ENCODE peak calls at places on chromosomes 3 and 15, in nine cellular contexts. T, M, I, X, W, U, P, O and G are unnamed samples.

GRCh38 chr3:52526151-52526561 is 7.5 kb downstream of the NT5DC2 start:
- DNase-seq in T (no peak), M (no peak), I (no peak), X (no peak), W (no peak), U (no peak), P (no peak), O (no peak), G (no peak)

GRCh38 chr3:128312271-128312670 is 154.4 kb downstream of the DNAJB8 start:
- DNase-seq in T (no peak), M (no peak), I (no peak), X (no peak), W (no peak), U (no peak), P (no peak), O (no peak), G (no peak)

GRCh38 chr3:69240651-69241578 is 118.5 kb upstream of the LMOD3 start:
- DNase-seq in T (peak; percentile 88), M (no peak), I (no peak), X (no peak), W (no peak), U (no peak), P (no peak), O (no peak), G (no peak)

GRCh38 chr15:101359365-101359947 is 64.4 kb upstream of the SNRPA1 start:
- DNase-seq in T (no peak), M (no peak), I (peak; percentile 9), X (no peak), W (no peak), U (no peak), P (no peak), O (no peak), G (no peak)

GRCh38 chr15:59550961-59551360 is 60.6 kb upstream of the GCNT3 start:
- DNase-seq in T (no peak), M (no peak), I (no peak), X (no peak), W (no peak), U (no peak), P (no peak), O (no peak), G (no peak)

GRCh38 chr3:74135808-74136207 is 478.7 kb downstream of the CNTN3 start:
- DNase-seq in T (no peak), M (no peak), I (no peak), X (no peak), W (no peak), U (no peak), P (no peak), O (no peak), G (no peak)

GRCh38 chr15:77636209-77636608 is 3.5 kb upstream of the LINGO1 start:
- DNase-seq in T (no peak), M (no peak), I (no peak), X (no peak), W (no peak), U (no peak), P (no peak), O (no peak), G (no peak)

GRCh38 chr3:133754973-133755828 is 9.0 kb downstream of the TF start:
- DNase-seq in T (no peak), M (no peak), I (no peak), X (no peak), W (no peak), U (no peak), P (no peak), O (no peak), G (no peak)

GRCh38 chr3:122353901-122354401 is 28.9 kb downstream of the CSTA start:
- DNase-seq in T (no peak), M (no peak), I (no peak), X (no peak), W (no peak), U (no peak), P (no peak), O (no peak), G (no peak)

GRCh38 chr3:12935023-12935860 is 93.9 kb upstream of the RPL32 start:
- DNase-seq in T (no peak), M (no peak), I (no peak), X (no peak), W (no peak), U (no peak), P (no peak), O (no peak), G (no peak)

GRCh38 chr15:70039917-70040316 is 57.8 kb downstream of the TLE3 start:
- DNase-seq in T (peak; percentile 40), M (no peak), I (no peak), X (no peak), W (no peak), U (no peak), P (no peak), O (no peak), G (no peak)

GRCh38 chr3:151227438-151228290 is 24.6 kb upstream of the GPR171 start:
- DNase-seq in T (peak; percentile 85), M (peak; percentile 89), I (peak; percentile 90), X (peak; percentile 33), W (peak; percentile 73), U (peak; percentile 90), P (peak; percentile 46), O (peak; percentile 83), G (peak; percentile 77)

GRCh38 chr3:50370594-50370993 is 11.3 kb upstream of the TMEM115 start:
- DNase-seq in T (no peak), M (no peak), I (peak; percentile 23), X (no peak), W (no peak), U (no peak), P (no peak), O (peak; percentile 50), G (no peak)

GRCh38 chr15:40240619-40241304 is 1.9 kb downstream of the PAK6 start:
- DNase-seq in T (no peak), M (no peak), I (no peak), X (no peak), W (no peak), U (no peak), P (no peak), O (no peak), G (no peak)

GRCh38 chr15:98881526-98882517 is 125.8 kb downstream of the PGPEP1L start:
- DNase-seq in T (peak; percentile 69), M (peak; percentile 68), I (peak; percentile 72), X (no peak), W (no peak), U (peak; percentile 78), P (no peak), O (no peak), G (peak; percentile 52)

GRCh38 chr3:346186-346585 is 149.6 kb downstream of the CHL1 start:
- DNase-seq in T (no peak), M (no peak), I (peak; percentile 78), X (no peak), W (no peak), U (no peak), P (no peak), O (no peak), G (no peak)

GRCh38 chr15:92294759-92295158 is 98.9 kb upstream of the ST8SIA2 start:
- DNase-seq in T (no peak), M (no peak), I (no peak), X (no peak), W (no peak), U (no peak), P (no peak), O (peak; percentile 53), G (no peak)

GRCh38 chr3:191502583-191502982 is 41.6 kb downstream of the PYDC2 start:
- DNase-seq in T (peak; percentile 5), M (no peak), I (no peak), X (no peak), W (no peak), U (peak; percentile 1), P (no peak), O (no peak), G (no peak)

GRCh38 chr15:51218249-51218648 is 120.1 kb downstream of the CYP19A1 start:
- DNase-seq in T (no peak), M (no peak), I (no peak), X (no peak), W (no peak), U (no peak), P (no peak), O (no peak), G (no peak)

GRCh38 chr3:40191850-40192448 is 117.6 kb upstream of the EIF1B start:
- DNase-seq in T (peak; percentile 71), M (peak; percentile 59), I (peak; percentile 51), X (no peak), W (peak; percentile 54), U (peak; percentile 71), P (no peak), O (peak; percentile 70), G (peak; percentile 49)

GRCh38 chr15:68444336-68444735 is 12.4 kb upstream of the ITGA11 start:
- DNase-seq in T (no peak), M (no peak), I (no peak), X (no peak), W (no peak), U (no peak), P (no peak), O (no peak), G (no peak)

GRCh38 chr3:99544819-99545281 is 93.5 kb upstream of the COL8A1 start:
- DNase-seq in T (no peak), M (no peak), I (peak; percentile 34), X (no peak), W (no peak), U (peak; percentile 61), P (no peak), O (no peak), G (no peak)

GRCh38 chr3:10370429-10370828 is 49.5 kb upstream of the SEC13 start:
- DNase-seq in T (no peak), M (no peak), I (peak; percentile 87), X (no peak), W (no peak), U (peak; percentile 55), P (peak; percentile 55), O (peak; percentile 59), G (no peak)

GRCh38 chr3:130814691-130815472 is 68.3 kb upstream of the PIK3R4 start:
- DNase-seq in T (no peak), M (no peak), I (no peak), X (no peak), W (no peak), U (no peak), P (no peak), O (no peak), G (no peak)

GRCh38 chr3:31960793-31961431 is 20.1 kb downstream of the OSBPL10 start:
- DNase-seq in T (no peak), M (no peak), I (peak; percentile 65), X (no peak), W (no peak), U (peak; percentile 80), P (no peak), O (no peak), G (no peak)